ENCODE peak calls at places on chromosomes 12 and 14, in eight cellular contexts. One of them, this sample, is unnamed.
A peak's percentile ranks its signal among the peaks of the same experiment; 100 is the strongest.

GRCh38 chr12:25615119-25615518 is 62.0 kb upstream of the LMNTD1 start:
- DNase-seq in A549: no peak
- DNase-seq in mammary epithelial cell: peak; percentile 77
- DNase-seq in GM23248: peak; percentile 93
- DNase-seq in body of pancreas: no peak
- DNase-seq in breast epithelium: no peak
- DNase-seq in heart right ventricle: no peak
- DNase-seq in HCT116: no peak
- DNase-seq in this sample: no peak

GRCh38 chr14:35365130-35366047 is 39.2 kb downstream of the NFKBIA start:
- DNase-seq in heart right ventricle: no peak
- DNase-seq in breast epithelium: no peak
- DNase-seq in body of pancreas: peak; percentile 78
- DNase-seq in mammary epithelial cell: peak; percentile 92
- DNase-seq in A549: peak; percentile 77
- DNase-seq in HCT116: peak; percentile 54
- DNase-seq in GM23248: peak; percentile 97
- DNase-seq in this sample: no peak

GRCh38 chr12:67299526-67299925 is 30.4 kb downstream of the CAND1 start:
- DNase-seq in breast epithelium: no peak
- DNase-seq in body of pancreas: no peak
- DNase-seq in heart right ventricle: no peak
- DNase-seq in A549: no peak
- DNase-seq in mammary epithelial cell: no peak
- DNase-seq in GM23248: no peak
- DNase-seq in HCT116: no peak
- DNase-seq in this sample: no peak

GRCh38 chr14:58677996-58678395 is 40.2 kb downstream of the DACT1 start:
- DNase-seq in A549: no peak
- DNase-seq in GM23248: peak; percentile 40
- DNase-seq in HCT116: no peak
- DNase-seq in heart right ventricle: no peak
- DNase-seq in breast epithelium: no peak
- DNase-seq in mammary epithelial cell: no peak
- DNase-seq in body of pancreas: no peak
- DNase-seq in this sample: no peak

GRCh38 chr12:30774599-30774998 is 19.8 kb upstream of the CAPRIN2 start:
- DNase-seq in breast epithelium: no peak
- DNase-seq in GM23248: no peak
- DNase-seq in body of pancreas: no peak
- DNase-seq in A549: no peak
- DNase-seq in HCT116: no peak
- DNase-seq in heart right ventricle: no peak
- DNase-seq in mammary epithelial cell: no peak
- DNase-seq in this sample: no peak

GRCh38 chr12:95396849-95397498 is 77.0 kb upstream of the METAP2 start:
- DNase-seq in body of pancreas: no peak
- DNase-seq in mammary epithelial cell: peak; percentile 91
- DNase-seq in HCT116: no peak
- DNase-seq in GM23248: peak; percentile 87
- DNase-seq in breast epithelium: no peak
- DNase-seq in A549: no peak
- DNase-seq in heart right ventricle: no peak
- DNase-seq in this sample: no peak

GRCh38 chr12:121800694-121801600 is 2.9 kb upstream of the SETD1B start:
- DNase-seq in breast epithelium: peak; percentile 84
- DNase-seq in GM23248: peak; percentile 93
- DNase-seq in body of pancreas: peak; percentile 87
- DNase-seq in A549: no peak
- DNase-seq in mammary epithelial cell: peak; percentile 75
- DNase-seq in heart right ventricle: peak; percentile 85
- DNase-seq in HCT116: no peak
- DNase-seq in this sample: peak; percentile 70

GRCh38 chr12:52965337-52965731 is 16.4 kb downstream of the KRT18 start:
- DNase-seq in heart right ventricle: no peak
- DNase-seq in A549: no peak
- DNase-seq in body of pancreas: no peak
- DNase-seq in HCT116: no peak
- DNase-seq in breast epithelium: no peak
- DNase-seq in mammary epithelial cell: no peak
- DNase-seq in GM23248: no peak
- DNase-seq in this sample: no peak

GRCh38 chr12:752673-753400 is 458 bp downstream of the WNK1 start:
- DNase-seq in mammary epithelial cell: peak; percentile 53
- DNase-seq in GM23248: peak; percentile 79
- DNase-seq in A549: no peak
- DNase-seq in body of pancreas: peak; percentile 65
- DNase-seq in heart right ventricle: peak; percentile 67
- DNase-seq in breast epithelium: no peak
- DNase-seq in HCT116: no peak
- DNase-seq in this sample: peak; percentile 46

GRCh38 chr12:24759155-24759554 is 189.7 kb downstream of the BCAT1 start:
- DNase-seq in body of pancreas: no peak
- DNase-seq in A549: no peak
- DNase-seq in breast epithelium: no peak
- DNase-seq in mammary epithelial cell: peak; percentile 58
- DNase-seq in HCT116: no peak
- DNase-seq in GM23248: peak; percentile 64
- DNase-seq in heart right ventricle: no peak
- DNase-seq in this sample: no peak

GRCh38 chr12:132414634-132415340 is 75.2 kb upstream of the FBRSL1 start:
- DNase-seq in GM23248: peak; percentile 87
- DNase-seq in breast epithelium: peak; percentile 78
- DNase-seq in HCT116: peak; percentile 65
- DNase-seq in A549: peak; percentile 88
- DNase-seq in mammary epithelial cell: peak; percentile 57
- DNase-seq in heart right ventricle: peak; percentile 80
- DNase-seq in body of pancreas: peak; percentile 89
- DNase-seq in this sample: peak; percentile 82

DNA sequence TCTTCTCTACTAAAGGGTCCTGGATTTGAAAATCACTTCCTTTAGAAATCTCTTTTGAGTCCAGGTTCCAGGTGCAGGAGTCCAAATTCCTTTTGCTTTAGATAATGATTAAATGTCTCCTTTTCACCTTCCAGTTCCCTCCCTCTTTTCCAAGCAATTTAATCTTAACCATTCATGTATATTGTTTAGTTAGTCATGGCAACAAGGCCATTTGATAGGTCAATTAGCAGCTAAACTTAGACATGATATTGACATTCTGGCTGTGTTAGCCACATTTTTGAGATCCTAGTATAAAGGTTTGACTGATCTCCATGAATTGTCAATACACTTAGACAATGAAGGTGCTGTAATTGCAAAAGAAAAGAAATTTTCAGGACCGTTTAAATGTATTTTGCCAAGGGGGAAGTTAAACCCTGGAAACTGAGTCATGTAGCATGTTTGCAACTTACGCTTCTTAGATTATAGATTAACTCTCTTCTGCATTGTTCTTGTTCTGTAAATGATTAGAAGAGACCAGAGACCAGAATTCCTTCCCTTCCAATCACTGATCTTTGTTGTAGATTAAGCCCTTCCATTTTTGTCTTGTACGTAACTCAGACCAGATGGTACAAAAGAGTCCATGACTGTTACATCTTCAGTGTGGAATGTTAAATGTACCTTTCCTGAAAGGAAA is 12.4 kb upstream of the C12orf75 start:
- DNase-seq in mammary epithelial cell: no peak
- DNase-seq in body of pancreas: peak; percentile 10
- DNase-seq in HCT116: no peak
- DNase-seq in heart right ventricle: no peak
- DNase-seq in GM23248: peak; percentile 83
- DNase-seq in A549: no peak
- DNase-seq in breast epithelium: no peak
- DNase-seq in this sample: no peak
- H3K4me1 ChIP-seq in mammary epithelial cell: peaks cover 29% of the 10 kb centered on the region
- H3K4me1 ChIP-seq in body of pancreas: peaks cover 40% of the 10 kb centered on the region
- H3K4me1 ChIP-seq in HCT116: no peaks in the 10 kb centered on the region
- H3K4me1 ChIP-seq in heart right ventricle: no peaks in the 10 kb centered on the region
- H3K4me1 ChIP-seq in GM23248: peaks cover 73% of the 10 kb centered on the region
- H3K4me1 ChIP-seq in A549: peaks cover 50% of the 10 kb centered on the region
- H3K4me1 ChIP-seq in breast epithelium: no peaks in the 10 kb centered on the region
- H3K4me1 ChIP-seq in this sample: no peaks in the 10 kb centered on the region

GRCh38 chr12:76035045-76035444 is 3.5 kb upstream of the PHLDA1 start:
- DNase-seq in breast epithelium: no peak
- DNase-seq in A549: no peak
- DNase-seq in heart right ventricle: no peak
- DNase-seq in GM23248: no peak
- DNase-seq in HCT116: no peak
- DNase-seq in mammary epithelial cell: no peak
- DNase-seq in body of pancreas: no peak
- DNase-seq in this sample: no peak
- H3K4me1 ChIP-seq in breast epithelium: no peaks in the 10 kb centered on the region
- H3K4me1 ChIP-seq in A549: peaks cover 50% of the 10 kb centered on the region
- H3K4me1 ChIP-seq in heart right ventricle: peaks cover 19% of the 10 kb centered on the region
- H3K4me1 ChIP-seq in GM23248: peaks cover 32% of the 10 kb centered on the region
- H3K4me1 ChIP-seq in HCT116: peaks cover 50% of the 10 kb centered on the region
- H3K4me1 ChIP-seq in mammary epithelial cell: peaks cover 5% of the 10 kb centered on the region
- H3K4me1 ChIP-seq in body of pancreas: peaks cover 30% of the 10 kb centered on the region
- H3K4me1 ChIP-seq in this sample: peaks cover 5% of the 10 kb centered on the region

DNA sequence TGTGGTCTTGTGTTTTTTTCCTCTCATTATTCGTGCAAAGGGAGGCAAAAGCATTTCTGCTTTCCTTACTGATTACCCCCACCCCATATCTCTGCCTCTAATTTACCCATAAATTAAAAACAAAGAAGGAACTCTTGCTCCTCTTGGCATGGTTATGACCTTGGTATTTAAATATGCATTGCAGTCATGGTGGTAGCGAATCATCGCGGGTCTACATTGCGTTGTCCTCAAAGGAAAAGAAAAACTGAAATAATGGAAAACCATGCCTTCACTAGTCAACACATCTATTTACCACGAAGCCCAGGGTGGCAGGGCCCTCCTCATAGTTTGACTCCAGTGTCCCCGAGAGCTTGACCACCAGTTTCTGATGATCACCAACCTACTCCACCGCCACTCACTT is 126.7 kb upstream of the PARP11 start:
- DNase-seq in A549: no peak
- DNase-seq in heart right ventricle: no peak
- DNase-seq in body of pancreas: no peak
- DNase-seq in breast epithelium: no peak
- DNase-seq in mammary epithelial cell: no peak
- DNase-seq in HCT116: no peak
- DNase-seq in GM23248: no peak
- DNase-seq in this sample: no peak
- H3K4me1 ChIP-seq in A549: no peaks in the 10 kb centered on the region
- H3K4me1 ChIP-seq in heart right ventricle: no peaks in the 10 kb centered on the region
- H3K4me1 ChIP-seq in body of pancreas: peaks cover 76% of the 10 kb centered on the region
- H3K4me1 ChIP-seq in breast epithelium: no peaks in the 10 kb centered on the region
- H3K4me1 ChIP-seq in mammary epithelial cell: peaks cover 34% of the 10 kb centered on the region
- H3K4me1 ChIP-seq in HCT116: no peaks in the 10 kb centered on the region
- H3K4me1 ChIP-seq in GM23248: no peaks in the 10 kb centered on the region
- H3K4me1 ChIP-seq in this sample: no peaks in the 10 kb centered on the region

DNA sequence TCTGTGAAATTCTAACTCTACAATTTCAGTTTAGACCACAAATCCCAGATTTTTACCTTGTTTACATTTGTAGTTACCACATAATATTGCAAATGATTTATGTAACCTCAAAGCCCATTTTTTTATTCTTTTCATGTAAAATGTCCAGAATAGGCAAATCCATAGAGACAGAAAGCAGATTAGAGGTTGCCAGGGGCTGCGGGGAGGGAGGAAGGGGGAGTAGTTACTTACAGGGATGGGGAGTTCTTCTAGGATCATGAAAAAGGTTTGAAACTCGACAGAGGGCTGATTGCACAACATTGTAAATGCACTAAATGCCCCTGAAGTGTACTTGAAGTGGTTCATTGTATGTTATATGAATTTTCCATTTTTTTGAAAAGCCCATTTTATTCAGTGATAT is 66.5 kb downstream of the PPP2R5C start:
- DNase-seq in HCT116: no peak
- DNase-seq in body of pancreas: no peak
- DNase-seq in A549: no peak
- DNase-seq in heart right ventricle: no peak
- DNase-seq in GM23248: no peak
- DNase-seq in mammary epithelial cell: no peak
- DNase-seq in breast epithelium: no peak
- DNase-seq in this sample: no peak
- H3K4me1 ChIP-seq in HCT116: no peaks in the 10 kb centered on the region
- H3K4me1 ChIP-seq in body of pancreas: peaks cover 33% of the 10 kb centered on the region
- H3K4me1 ChIP-seq in A549: no peaks in the 10 kb centered on the region
- H3K4me1 ChIP-seq in heart right ventricle: peaks cover 81% of the 10 kb centered on the region
- H3K4me1 ChIP-seq in GM23248: peaks cover 20% of the 10 kb centered on the region
- H3K4me1 ChIP-seq in mammary epithelial cell: no peaks in the 10 kb centered on the region
- H3K4me1 ChIP-seq in breast epithelium: no peaks in the 10 kb centered on the region
- H3K4me1 ChIP-seq in this sample: peaks cover 76% of the 10 kb centered on the region

GRCh38 chr12:12008931-12009611 is 61.7 kb upstream of the BCL2L14 start:
- DNase-seq in A549: no peak
- DNase-seq in HCT116: no peak
- DNase-seq in heart right ventricle: no peak
- DNase-seq in body of pancreas: peak; percentile 20
- DNase-seq in GM23248: peak; percentile 73
- DNase-seq in breast epithelium: no peak
- DNase-seq in mammary epithelial cell: peak; percentile 95
- DNase-seq in this sample: peak; percentile 67

GRCh38 chr12:12010277-12011031 is 60.3 kb upstream of the BCL2L14 start:
- DNase-seq in body of pancreas: peak; percentile 69
- DNase-seq in mammary epithelial cell: peak; percentile 88
- DNase-seq in HCT116: no peak
- DNase-seq in heart right ventricle: peak; percentile 41
- DNase-seq in A549: no peak
- DNase-seq in GM23248: peak; percentile 68
- DNase-seq in breast epithelium: no peak
- DNase-seq in this sample: peak; percentile 80

GRCh38 chr12:12007001-12007712 is 63.6 kb upstream of the BCL2L14 start:
- DNase-seq in heart right ventricle: no peak
- DNase-seq in A549: no peak
- DNase-seq in mammary epithelial cell: peak; percentile 76
- DNase-seq in GM23248: peak; percentile 58
- DNase-seq in HCT116: no peak
- DNase-seq in body of pancreas: no peak
- DNase-seq in breast epithelium: no peak
- DNase-seq in this sample: no peak

GRCh38 chr12:12007713-12008231 is 63.0 kb upstream of the BCL2L14 start:
- DNase-seq in heart right ventricle: no peak
- DNase-seq in GM23248: no peak
- DNase-seq in HCT116: no peak
- DNase-seq in body of pancreas: no peak
- DNase-seq in breast epithelium: no peak
- DNase-seq in mammary epithelial cell: no peak
- DNase-seq in A549: no peak
- DNase-seq in this sample: no peak

DNA sequence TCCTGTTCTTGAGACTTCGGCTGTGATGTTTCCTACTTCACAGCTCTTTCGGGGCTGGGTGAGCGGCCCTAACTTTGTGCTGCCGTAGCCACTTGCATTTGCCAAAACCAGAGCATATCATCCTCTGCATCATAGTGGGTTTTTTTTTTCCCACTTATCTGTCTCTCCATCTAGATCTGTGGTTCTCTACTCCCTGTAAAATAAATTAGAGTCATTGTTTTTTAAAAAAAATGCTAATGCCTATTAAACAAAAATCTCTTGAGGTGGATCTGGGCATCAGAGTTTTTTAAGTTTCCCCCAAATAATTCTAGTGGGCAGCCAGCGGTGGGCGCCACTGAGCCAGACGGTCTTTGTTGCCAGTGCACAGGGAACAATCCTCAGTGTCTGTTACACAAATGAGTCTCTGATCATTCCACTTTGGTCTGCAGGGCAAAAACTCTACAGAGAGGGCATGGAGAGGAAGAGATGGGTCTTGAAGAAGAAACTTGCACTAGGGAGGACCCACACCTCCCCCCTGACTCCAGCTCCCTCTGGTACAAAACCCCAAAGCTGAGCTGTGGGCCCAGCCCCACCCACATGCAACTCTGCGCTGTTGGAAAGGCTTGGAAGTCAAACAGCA is 62.4 kb upstream of the BCL2L14 start:
- DNase-seq in HCT116: no peak
- DNase-seq in mammary epithelial cell: peak; percentile 25
- DNase-seq in body of pancreas: no peak
- DNase-seq in A549: no peak
- DNase-seq in heart right ventricle: no peak
- DNase-seq in GM23248: no peak
- DNase-seq in breast epithelium: no peak
- DNase-seq in this sample: no peak
- H3K4me1 ChIP-seq in HCT116: peaks cover 20% of the 10 kb centered on the region
- H3K4me1 ChIP-seq in mammary epithelial cell: peaks cover 26% of the 10 kb centered on the region
- H3K4me1 ChIP-seq in body of pancreas: no peaks in the 10 kb centered on the region
- H3K4me1 ChIP-seq in A549: no peaks in the 10 kb centered on the region
- H3K4me1 ChIP-seq in heart right ventricle: no peaks in the 10 kb centered on the region
- H3K4me1 ChIP-seq in GM23248: peaks cover 22% of the 10 kb centered on the region
- H3K4me1 ChIP-seq in breast epithelium: no peaks in the 10 kb centered on the region
- H3K4me1 ChIP-seq in this sample: peaks cover 44% of the 10 kb centered on the region